ENCODE peak calls at places on chromosomes 2 and 18, in eight cellular contexts. T is thyroid gland; A is AG04449; F is thoracic aorta; Q is CD8-positive, alpha-beta T cell; K is brain microvascular endothelial cell; O is fibroblast of lung; G is A673. Z is an unnamed sample.

GRCh38 chr2:185796758-185797157 is 58.2 kb downstream of the FSIP2 start:
- DNase-seq in F (no peak), A (no peak), T (no peak), Q (no peak), G (no peak), O (no peak), K (no peak), Z (no peak)

GRCh38 chr2:9060819-9061218 is 57.3 kb upstream of the MBOAT2 start:
- DNase-seq in A (no peak), F (no peak), O (peak; percentile 33), T (no peak), G (no peak), K (no peak), Q (no peak), Z (peak; percentile 38)

GRCh38 chr2:106628377-106628776 is 141.2 kb downstream of the CD8B2 start:
- DNase-seq in T (no peak), K (no peak), A (no peak), F (no peak), G (no peak), O (no peak), Q (no peak), Z (no peak)

GRCh38 chr2:186256540-186256939 is 229.5 kb upstream of the ZC3H15 start:
- DNase-seq in G (peak; percentile 66), K (peak; percentile 16), A (no peak), O (peak; percentile 66), T (no peak), Q (no peak), F (no peak), Z (peak; percentile 32)

GRCh38 chr2:10009811-10010781 is 33.3 kb upstream of the KLF11 start:
- DNase-seq in O (peak; percentile 68), F (peak; percentile 73), G (no peak), T (peak; percentile 79), K (no peak), A (no peak), Q (no peak), Z (peak; percentile 82)

GRCh38 chr2:188403676-188404075 is 112.0 kb downstream of the GULP1 start:
- DNase-seq in K (no peak), Q (no peak), T (no peak), G (no peak), F (no peak), A (no peak), O (peak; percentile 6), Z (no peak)

GRCh38 chr2:123532999-123533398 is 492.1 kb upstream of the CNTNAP5 start:
- DNase-seq in G (no peak), O (no peak), F (no peak), T (no peak), K (no peak), A (no peak), Q (no peak), Z (peak; percentile 10)

GRCh38 chr2:239647037-239647436 is 246.2 kb upstream of the HDAC4 start:
- DNase-seq in A (no peak), G (no peak), O (no peak), K (no peak), T (no peak), Q (no peak), F (no peak), Z (no peak)

GRCh38 chr18:13835202-13835601 is 11.3 kb downstream of the MC5R start:
- DNase-seq in O (no peak), T (no peak), A (no peak), Q (no peak), G (no peak), K (no peak), F (no peak), Z (no peak)

GRCh38 chr2:64260817-64261216 is 116.6 kb upstream of the PELI1 start:
- DNase-seq in F (no peak), A (no peak), O (no peak), G (peak; percentile 62), T (peak; percentile 26), Q (no peak), K (no peak), Z (no peak)

GRCh38 chr2:221268631-221269030 is 303.5 kb downstream of the EPHA4 start:
- DNase-seq in O (no peak), Q (no peak), T (no peak), A (no peak), G (no peak), F (no peak), K (no peak), Z (no peak)

GRCh38 chr2:235149240-235149641 is 197.4 kb downstream of the SH3BP4 start:
- DNase-seq in F (no peak), Q (no peak), K (no peak), T (no peak), A (no peak), O (no peak), G (no peak), Z (no peak)

GRCh38 chr2:3091696-3092095 is 285.9 kb downstream of the EIPR1 start:
- DNase-seq in F (no peak), A (no peak), T (no peak), Q (no peak), K (no peak), G (no peak), O (no peak), Z (no peak)

GRCh38 chr2:231910771-231911170 is 15.4 kb downstream of the NPPC start:
- DNase-seq in Q (no peak), T (no peak), K (no peak), A (no peak), G (no peak), F (no peak), O (no peak), Z (no peak)

GRCh38 chr18:79169958-79170555 is 100.9 kb downstream of the ATP9B start:
- DNase-seq in F (no peak), K (no peak), G (no peak), O (no peak), A (no peak), Q (no peak), T (no peak), Z (peak; percentile 45)

DNA sequence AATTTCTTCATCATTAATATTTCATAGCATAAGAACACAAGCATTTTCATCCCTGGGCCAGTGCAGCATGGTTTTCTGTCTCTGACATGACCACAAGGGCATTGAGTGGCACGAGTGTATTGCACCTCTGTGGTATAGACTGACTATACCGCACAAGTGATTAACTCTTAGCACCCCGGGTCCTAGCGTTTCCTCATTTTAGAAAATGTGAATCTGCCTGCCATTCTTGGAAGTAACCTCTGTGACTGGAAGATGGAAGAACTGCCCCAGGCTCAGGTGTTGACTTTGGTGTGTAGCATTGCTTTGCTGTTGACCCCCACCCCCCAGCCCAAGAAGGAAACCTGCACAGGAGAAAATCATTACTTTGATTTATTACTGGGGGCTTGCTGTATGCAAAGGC is 1.2 kb upstream of the TMEM178A start:
- DNase-seq in A (no peak), K (no peak), Q (no peak), F (no peak), T (no peak), G (no peak), O (no peak), Z (no peak)
- H3K4me3 ChIP-seq in A (no peak overlapping the region), K (no peak overlapping the region), Q (no peak overlapping the region), F (no peak overlapping the region), T (no peak overlapping the region), G (no peak overlapping the region), O (no peak overlapping the region), Z (no peak overlapping the region)

GRCh38 chr2:218127929-218128455 is 2.2 kb downstream of the CXCR2 start:
- DNase-seq in K (no peak), Q (no peak), T (no peak), O (no peak), A (no peak), G (no peak), F (no peak), Z (no peak)

GRCh38 chr2:218128781-218129478 is 3.1 kb downstream of the CXCR2 start:
- DNase-seq in A (no peak), Q (no peak), K (no peak), O (no peak), G (no peak), F (no peak), T (no peak), Z (no peak)

GRCh38 chr2:218123986-218124385 is 1.8 kb upstream of the CXCR2 start:
- DNase-seq in K (no peak), O (no peak), T (no peak), Q (no peak), A (no peak), G (no peak), F (no peak), Z (no peak)

GRCh38 chr2:218125095-218125494 is 733 bp upstream of the CXCR2 start:
- DNase-seq in A (no peak), Q (no peak), K (no peak), F (no peak), G (no peak), T (no peak), O (peak; percentile 47), Z (peak; percentile 18)

DNA sequence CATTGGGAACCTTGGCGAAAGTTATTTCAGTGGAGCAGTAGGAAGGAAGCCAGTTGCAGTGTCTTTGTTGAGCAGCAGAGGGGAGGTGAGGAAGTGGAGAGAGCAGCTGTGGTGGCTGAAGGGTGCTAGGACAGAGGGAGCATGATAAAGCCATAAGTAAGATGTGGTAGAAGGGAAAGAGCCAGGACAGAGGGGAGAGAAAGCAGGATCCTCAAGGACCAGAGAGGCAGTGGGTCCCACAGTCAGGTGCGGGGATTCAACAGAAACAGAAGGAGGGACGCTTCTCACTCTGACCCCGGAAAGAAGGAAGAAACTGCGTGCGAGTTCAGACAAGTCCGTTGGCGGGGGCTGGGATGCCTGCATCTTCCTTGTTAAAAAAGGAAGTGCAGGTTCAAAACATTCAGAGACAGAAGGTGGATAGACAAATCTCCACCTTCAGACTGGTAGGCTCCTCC is at the start of gene CXCR2:
- DNase-seq in F (no peak), K (no peak), G (no peak), Q (no peak), A (no peak), O (no peak), T (peak; percentile 4), Z (no peak)
- TF ChIP-seq CTCF in F (no peak), K (no peak), G (no peak), Q (no peak), A (no peak), O (no peak), T (no peak), Z (no peak)

DNA sequence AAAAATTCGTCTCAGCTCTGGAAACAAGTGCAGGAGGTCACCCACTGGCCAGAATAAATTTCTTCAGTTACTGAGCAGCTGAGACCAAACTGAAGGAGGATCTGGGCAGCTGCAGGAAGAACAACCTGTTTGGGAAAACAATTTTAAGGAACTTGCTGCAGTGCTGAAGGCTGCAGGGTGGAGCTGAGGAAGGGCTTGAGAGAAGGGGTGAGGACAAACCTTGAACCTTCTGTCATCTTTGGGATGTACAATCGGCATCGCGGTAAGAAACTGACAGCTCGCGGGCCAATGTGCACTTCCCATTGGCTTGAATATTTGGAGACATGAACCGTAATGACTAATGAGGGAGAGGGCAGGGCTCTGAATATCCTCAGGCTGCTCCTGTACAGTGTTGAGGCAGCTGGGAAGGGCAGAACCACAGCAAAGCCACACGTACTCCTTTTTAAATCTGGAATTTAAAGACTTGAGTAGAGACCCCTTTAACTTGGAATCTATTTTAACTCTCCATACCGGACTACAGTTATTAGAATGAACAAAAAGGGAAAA is 90.3 kb downstream of the TACR1 start:
- DNase-seq in Q (no peak), K (no peak), F (no peak), T (no peak), G (peak; percentile 11), O (no peak), A (no peak), Z (no peak)
- H3K4me3 ChIP-seq in Q (no peak overlapping the region), K (no peak overlapping the region), F (no peak overlapping the region), T (no peak overlapping the region), G (no peak overlapping the region), O (no peak overlapping the region), A (no peak overlapping the region), Z (no peak overlapping the region)

DNA sequence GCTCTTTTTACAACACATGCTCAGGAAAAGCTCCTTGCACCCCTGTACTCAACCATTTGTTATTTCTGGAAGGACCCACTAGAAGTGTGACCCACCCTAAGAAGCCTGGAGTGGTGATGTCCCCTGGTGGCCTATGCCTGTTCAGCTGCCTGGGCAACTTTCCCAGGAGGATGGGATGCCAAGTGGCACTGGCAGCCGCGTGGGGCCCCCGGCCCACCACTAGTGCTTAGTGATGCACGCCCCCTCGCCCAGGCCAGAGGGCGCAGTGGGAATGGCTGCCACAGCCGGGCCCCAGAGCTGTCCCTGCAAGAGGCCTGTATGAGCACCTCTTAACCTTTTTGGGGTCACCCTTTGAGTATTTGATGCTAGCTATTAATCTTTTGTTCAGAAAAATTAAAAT is 18.1 kb downstream of the IMPA2 start:
- DNase-seq in K (no peak), G (no peak), T (peak; percentile 64), O (no peak), Q (no peak), F (no peak), A (no peak), Z (no peak)
- TF ChIP-seq CTCF in K (no peak), G (no peak), T (peak; percentile 13), O (no peak), Q (no peak), F (no peak), A (no peak), Z (peak; percentile 9)